ENCODE peak calls at places on chromosomes 11 and 22, in four cellular contexts. H is NCI-H1694 treated with DMSO at 0.1 percent for 48 hours; P is stromal cell of bone marrow; R is activated CD8-positive, alpha-beta memory T cell treated with anti-CD3 and anti-CD28 coated beads for 24 hours. D is an unnamed sample.

GRCh38 chr11:35165416-35166368 is 26.7 kb downstream of the CD44 start:
- DNase-seq in P (peak), H (no peak), R (peak), D (peak)

GRCh38 chr22:42863349-42863911 is 6.4 kb upstream of the ARFGAP3 start:
- DNase-seq in P (peak), R (peak), H (no peak), D (peak)

GRCh38 chr11:33387996-33388395 is 130.8 kb downstream of the HIPK3 start:
- DNase-seq in H (no peak), P (no peak), R (no peak), D (no peak)

GRCh38 chr22:47801541-47802245 is 1039.2 kb downstream of the TBC1D22A start:
- DNase-seq in P (no peak), H (no peak), R (peak), D (no peak)

GRCh38 chr11:111882202-111882601 is 2.9 kb downstream of the CFAP68 start:
- DNase-seq in H (no peak), P (no peak), R (no peak), D (no peak)

GRCh38 chr11:2801711-2802388 is 83.7 kb downstream of the CDKN1C start:
- DNase-seq in H (no peak), P (no peak), R (no peak), D (no peak)

GRCh38 chr11:64887757-64888405 is 9.5 kb upstream of the EHD1 start:
- DNase-seq in R (peak), P (no peak), H (peak), D (peak)

GRCh38 chr11:92045325-92045724 is 179.3 kb upstream of the FAT3 start:
- DNase-seq in P (no peak), R (no peak), H (no peak), D (no peak)

GRCh38 chr11:34464591-34465036 is 25.9 kb downstream of the CAT start:
- DNase-seq in H (no peak), P (no peak), R (no peak), D (no peak)

GRCh38 chr22:22865311-22866072 is 22.1 kb upstream of the IGLL5 start:
- DNase-seq in P (no peak), H (no peak), R (no peak), D (no peak)

GRCh38 chr22:46149493-46149997 is 781 bp upstream of the PPARA start:
- DNase-seq in P (no peak), R (peak), H (peak), D (no peak)

GRCh38 chr22:47092896-47093311 is 330.5 kb downstream of the TBC1D22A start:
- DNase-seq in R (peak), P (peak), H (no peak), D (peak)

GRCh38 chr11:121929581-121929980 is 186.4 kb downstream of the BLID start:
- DNase-seq in P (no peak), H (no peak), R (no peak), D (peak)

GRCh38 chr11:44777537-44778199 is 50.9 kb downstream of the TSPAN18 start:
- DNase-seq in R (no peak), P (no peak), H (no peak), D (no peak)

GRCh38 chr22:27835446-27835845 is 33.9 kb upstream of the MN1 start:
- DNase-seq in H (no peak), P (no peak), R (no peak), D (peak)

GRCh38 chr11:124800226-124800929 is at the start of gene MSANTD2:
- DNase-seq in P (peak), R (peak), H (peak), D (peak)

GRCh38 chr11:68431984-68432600 is 28.5 kb upstream of the PPP6R3 start:
- DNase-seq in H (no peak), R (no peak), P (no peak), D (no peak)

GRCh38 chr11:111307472-111308108 is 9.2 kb downstream of the POU2AF3 start:
- DNase-seq in H (no peak), P (no peak), R (no peak), D (no peak)

GRCh38 chr11:5992604-5993251 is 5.9 kb upstream of the OR52L1 start:
- DNase-seq in R (no peak), P (no peak), H (peak), D (peak)

GRCh38 chr22:19889951-19890350 is 35.3 kb upstream of the GNB1L start:
- DNase-seq in R (peak), H (no peak), P (no peak), D (no peak)